ENCODE peak calls at places on chromosomes 12 and 14, in ten cellular contexts. I, H, L, O, G, E, A, C, N and J are unnamed samples. For H3K4me1, the result is how much of the 10 kb centered on the place peaks cover.

GRCh38 chr14:94122438-94122837 is 7.0 kb downstream of the IFI27L2 start:
- DNase-seq in H (no peak), I (no peak), L (no peak), A (no peak), G (no peak), N (no peak), C (no peak), E (no peak), O (no peak), J (no peak)

GRCh38 chr12:52333321-52333720 is 12.1 kb upstream of the KRT83 start:
- DNase-seq in A (no peak), O (no peak), H (no peak), G (no peak), L (no peak), N (no peak), E (no peak), I (no peak), C (no peak), J (no peak)

GRCh38 chr14:37616853-37617252 is 21.4 kb downstream of the TTC6 start:
- DNase-seq in L (no peak), A (no peak), E (no peak), O (no peak), C (no peak), H (no peak), N (no peak), I (no peak), G (no peak), J (no peak)

GRCh38 chr12:52033506-52034258 is 17.6 kb upstream of the NR4A1 start:
- DNase-seq in A (no peak), H (no peak), N (no peak), C (no peak), I (no peak), O (no peak), E (no peak), G (no peak), L (no peak), J (no peak)

GRCh38 chr12:12376636-12377448 is 20.0 kb downstream of the BORCS5 start:
- DNase-seq in E (peak), A (no peak), I (no peak), N (no peak), O (peak), C (no peak), H (no peak), G (no peak), L (peak), J (no peak)

GRCh38 chr12:63942464-63943241 is 98.2 kb downstream of the SRGAP1 start:
- DNase-seq in G (no peak), I (no peak), H (no peak), N (no peak), L (no peak), E (no peak), A (no peak), O (no peak), C (no peak), J (no peak)

GRCh38 chr12:56574210-56574609 is 52.6 kb downstream of the RBMS2 start:
- DNase-seq in A (no peak), H (no peak), E (peak), O (no peak), I (no peak), L (no peak), G (no peak), N (no peak), C (no peak), J (no peak)

GRCh38 chr14:88255196-88255595 is 67.9 kb downstream of the KCNK10 start:
- DNase-seq in L (no peak), G (no peak), A (no peak), I (no peak), C (no peak), N (no peak), O (no peak), E (no peak), H (no peak), J (no peak)

GRCh38 chr12:17642340-17642650 is 447.7 kb downstream of the RERGL start:
- DNase-seq in N (no peak), I (no peak), L (no peak), G (no peak), O (no peak), E (no peak), A (no peak), C (no peak), H (no peak), J (no peak)

GRCh38 chr14:95156765-95157194 is 549 bp downstream of the DICER1 start:
- DNase-seq in O (peak), L (peak), N (peak), G (peak), A (peak), H (no peak), E (peak), I (peak), C (peak), J (no peak)

GRCh38 chr14:54106802-54107377 is 150.3 kb upstream of the BMP4 start:
- DNase-seq in E (no peak), I (no peak), L (no peak), C (no peak), G (no peak), O (peak), N (no peak), H (no peak), A (no peak), J (no peak)

GRCh38 chr12:49108958-49109404 is 1.7 kb downstream of the LMBR1L start:
- DNase-seq in N (peak), E (peak), G (no peak), I (no peak), C (peak), O (peak), L (peak), A (peak), H (peak), J (no peak)

GRCh38 chr12:82955020-82955419 is 268.3 kb downstream of the TMTC2 start:
- DNase-seq in A (no peak), C (no peak), N (no peak), L (no peak), E (no peak), O (no peak), G (no peak), I (no peak), H (no peak), J (no peak)

DNA sequence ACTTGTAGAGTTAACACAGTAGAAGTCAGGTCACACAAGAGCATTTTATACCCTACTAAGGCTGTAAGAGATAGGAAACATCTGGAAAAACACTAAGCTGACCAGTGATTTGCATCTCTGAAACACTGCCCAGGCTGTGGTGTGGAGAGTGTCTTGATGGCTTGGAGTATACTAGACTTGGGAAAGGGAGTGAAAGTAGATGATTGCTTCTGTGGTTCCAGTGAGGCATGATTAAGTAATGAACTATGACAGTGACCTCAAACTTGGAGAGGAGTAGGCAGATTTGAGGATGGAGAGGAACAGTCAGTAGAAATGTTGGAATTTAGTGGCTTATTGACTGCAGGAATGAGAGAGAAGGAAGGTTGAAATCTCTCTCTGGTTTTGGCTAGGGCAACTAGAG is 201.3 kb downstream of the FLRT2 start:
- DNase-seq in L (no peak), G (no peak), H (peak), C (peak), A (no peak), O (peak), N (peak), I (no peak), E (no peak), J (no peak)
- H3K4me1 ChIP-seq in L (under half), G (under half), H (under half), C (under half), A (under half), O (under half), N (under half), I (under half), E (under half), J (under half)

GRCh38 chr14:31677630-31678029 is 116.4 kb downstream of the NUBPL start:
- DNase-seq in L (no peak), O (no peak), A (no peak), H (no peak), G (no peak), E (no peak), I (no peak), N (no peak), C (no peak), J (no peak)
- TF ChIP-seq CTCF in L (no peak), O (no peak), A (no peak), H (no peak), G (no peak), E (no peak), I (no peak), N (no peak), C (no peak), J (no peak)

GRCh38 chr14:104800600-104801283 is at the start of gene ZBTB42:
- DNase-seq in L (peak), H (no peak), I (peak), N (peak), E (peak), A (peak), G (peak), C (peak), O (peak), J (peak)
- TF ChIP-seq POLR2A in L (no peak), H (no peak), I (no peak), N (peak), E (no peak), A (peak), G (no peak), C (no peak), O (peak), J (no peak)

GRCh38 chr14:99041141-99041819 is 230.7 kb downstream of the BCL11B start:
- DNase-seq in A (no peak), I (no peak), L (no peak), H (no peak), C (no peak), G (no peak), O (no peak), E (no peak), N (no peak), J (no peak)
- H3K4me1 ChIP-seq in A (under half), I (under half), L (under half), H (under half), C (under half), G (under half), O (under half), E (under half), N (under half), J (under half)

GRCh38 chr12:219891-220352 is 6.0 kb upstream of the SLC6A12 start:
- DNase-seq in O (peak), E (peak), I (peak), H (peak), C (peak), N (peak), G (peak), L (peak), A (peak), J (no peak)
- TF ChIP-seq CTCF in O (peak), E (peak), I (peak), H (peak), C (peak), N (peak), G (peak), L (peak), A (peak), J (peak)

DNA sequence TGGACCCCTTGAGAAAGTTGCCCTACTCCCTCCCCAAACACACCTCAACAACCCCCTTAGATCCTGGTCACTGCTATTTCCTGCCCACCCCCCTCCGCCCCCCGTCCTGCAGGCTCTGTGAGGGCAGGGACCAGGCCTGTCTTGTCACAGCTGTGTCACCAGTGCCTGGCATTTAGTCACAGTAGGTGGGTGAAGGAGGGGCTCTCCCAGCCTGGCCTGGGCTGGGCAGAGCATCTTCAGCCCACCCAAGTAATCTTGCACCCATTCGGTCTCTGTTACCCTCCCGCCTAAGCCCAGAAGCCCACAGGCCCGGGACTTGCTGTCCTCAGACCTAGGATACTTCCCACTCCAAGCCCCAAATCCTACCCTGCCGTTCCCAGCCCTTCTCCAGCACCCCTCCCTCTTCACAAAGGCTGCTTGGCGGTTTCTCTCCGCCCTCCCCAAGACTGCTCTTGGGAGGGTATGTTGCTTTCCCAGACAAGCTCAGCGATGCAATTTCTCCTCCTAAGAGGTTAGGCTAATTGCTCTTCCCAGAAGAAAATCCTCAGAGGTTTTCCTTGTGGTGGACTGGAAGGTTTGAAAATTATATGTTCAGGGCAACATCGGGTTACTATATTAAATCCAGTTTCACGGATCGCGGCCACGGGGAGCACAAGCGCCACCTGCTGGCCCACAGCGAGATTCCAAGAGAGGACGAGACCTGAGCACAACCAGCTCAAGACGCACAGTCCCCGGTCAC is 50.8 kb upstream of the ZFP36L1 start:
- DNase-seq in A (peak), N (peak), O (peak), I (peak), H (peak), E (peak), C (peak), L (peak), G (peak), J (peak)
- TF ChIP-seq POLR2A in A (no peak), N (no peak), O (no peak), I (no peak), H (no peak), E (no peak), C (no peak), L (no peak), G (no peak), J (no peak)

DNA sequence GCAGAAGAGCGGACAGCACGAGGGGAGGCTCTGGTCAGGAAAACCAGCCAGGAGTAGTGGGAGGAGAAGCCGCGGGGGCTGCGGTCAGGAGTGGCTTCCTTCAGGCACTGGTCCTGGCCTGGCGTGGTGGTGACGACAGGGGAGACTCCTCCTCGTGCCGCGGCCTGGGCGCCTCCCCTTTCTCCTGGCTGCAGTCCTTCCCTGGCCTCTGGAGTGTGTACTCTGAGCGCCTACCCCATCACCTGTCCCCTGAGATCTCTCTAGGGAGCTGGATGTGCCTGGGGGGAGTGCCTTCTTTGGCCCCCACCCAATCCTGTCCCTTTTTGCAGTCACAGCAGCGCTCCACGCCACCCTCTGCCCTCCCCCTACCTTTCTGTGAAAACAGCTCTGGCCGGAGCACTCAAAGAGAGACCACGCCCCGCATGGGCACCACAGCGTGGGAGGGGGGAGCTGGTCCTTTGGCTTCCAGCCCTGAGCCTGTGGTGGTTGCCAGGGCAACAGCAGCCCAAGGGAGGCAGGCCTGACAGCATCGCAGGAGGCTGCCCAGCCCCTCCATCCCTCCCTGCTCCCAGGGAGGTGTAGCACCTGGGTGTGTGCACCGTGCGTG is 125.9 kb downstream of the CALM1 start:
- DNase-seq in H (no peak), O (peak), A (no peak), L (no peak), E (no peak), I (peak), N (peak), G (no peak), C (peak), J (no peak)
- H3K4me1 ChIP-seq in H (under half), O (under half), A (under half), L (under half), E (under half), I (under half), N (under half), G (under half), C (under half), J (half or more)